ENCODE peak calls at places on chromosomes 11 and 22, in five cellular contexts. One of them, this sample, is unnamed.

GRCh38 chr11:30348035-30348434 is 25.1 kb downstream of the ARL14EP start:
- DNase-seq in CD8-positive, alpha-beta T cell: no peak
- DNase-seq in upper lobe of right lung: no peak
- DNase-seq in mesendoderm: no peak
- DNase-seq in right atrium auricular region: no peak
- DNase-seq in this sample: no peak

GRCh38 chr11:74783241-74783871 is 34.7 kb downstream of the RNF169 start:
- DNase-seq in CD8-positive, alpha-beta T cell: no peak
- DNase-seq in upper lobe of right lung: no peak
- DNase-seq in mesendoderm: no peak
- DNase-seq in right atrium auricular region: no peak
- DNase-seq in this sample: no peak

GRCh38 chr11:106399624-106400023 is 322.2 kb downstream of the AASDHPPT start:
- DNase-seq in CD8-positive, alpha-beta T cell: no peak
- DNase-seq in upper lobe of right lung: no peak
- DNase-seq in mesendoderm: no peak
- DNase-seq in right atrium auricular region: no peak
- DNase-seq in this sample: no peak

GRCh38 chr11:116166788-116167465 is 605.9 kb downstream of the BUD13 start:
- DNase-seq in CD8-positive, alpha-beta T cell: no peak
- DNase-seq in upper lobe of right lung: no peak
- DNase-seq in mesendoderm: no peak
- DNase-seq in right atrium auricular region: no peak
- DNase-seq in this sample: no peak

GRCh38 chr11:7353100-7353499 is 101.4 kb downstream of the SYT9 start:
- DNase-seq in CD8-positive, alpha-beta T cell: no peak
- DNase-seq in upper lobe of right lung: no peak
- DNase-seq in mesendoderm: peak; percentile 81
- DNase-seq in right atrium auricular region: no peak
- DNase-seq in this sample: peak; percentile 60

GRCh38 chr11:77865805-77866204 is 44.9 kb downstream of the AAMDC start:
- DNase-seq in CD8-positive, alpha-beta T cell: no peak
- DNase-seq in upper lobe of right lung: no peak
- DNase-seq in mesendoderm: no peak
- DNase-seq in right atrium auricular region: no peak
- DNase-seq in this sample: no peak

GRCh38 chr22:45997077-45997774 is 20.3 kb upstream of the WNT7B start:
- DNase-seq in CD8-positive, alpha-beta T cell: no peak
- DNase-seq in upper lobe of right lung: peak; percentile 89
- DNase-seq in mesendoderm: peak; percentile 48
- DNase-seq in right atrium auricular region: peak; percentile 95
- DNase-seq in this sample: peak; percentile 84

GRCh38 chr11:1387961-1388762 is 1.6 kb upstream of the BRSK2 start:
- DNase-seq in CD8-positive, alpha-beta T cell: no peak
- DNase-seq in upper lobe of right lung: no peak
- DNase-seq in mesendoderm: peak; percentile 55
- DNase-seq in right atrium auricular region: no peak
- DNase-seq in this sample: no peak

GRCh38 chr11:63802637-63803414 is 10.4 kb upstream of the SPINDOC start:
- DNase-seq in CD8-positive, alpha-beta T cell: no peak
- DNase-seq in upper lobe of right lung: no peak
- DNase-seq in mesendoderm: peak; percentile 81
- DNase-seq in right atrium auricular region: no peak
- DNase-seq in this sample: no peak

GRCh38 chr11:56271092-56271491 is 2.9 kb upstream of the OR5T1 start:
- DNase-seq in CD8-positive, alpha-beta T cell: no peak
- DNase-seq in upper lobe of right lung: no peak
- DNase-seq in mesendoderm: no peak
- DNase-seq in right atrium auricular region: no peak
- DNase-seq in this sample: no peak

GRCh38 chr22:28810839-28811491 is 10.6 kb upstream of the XBP1 start:
- DNase-seq in CD8-positive, alpha-beta T cell: peak; percentile 36
- DNase-seq in upper lobe of right lung: no peak
- DNase-seq in mesendoderm: no peak
- DNase-seq in right atrium auricular region: no peak
- DNase-seq in this sample: no peak

GRCh38 chr11:72652871-72653615 is 21.2 kb downstream of the PDE2A start:
- DNase-seq in CD8-positive, alpha-beta T cell: no peak
- DNase-seq in upper lobe of right lung: no peak
- DNase-seq in mesendoderm: peak; percentile 86
- DNase-seq in right atrium auricular region: no peak
- DNase-seq in this sample: no peak

GRCh38 chr22:24046024-24046423 is 34.9 kb downstream of the CABIN1 start:
- DNase-seq in CD8-positive, alpha-beta T cell: no peak
- DNase-seq in upper lobe of right lung: no peak
- DNase-seq in mesendoderm: no peak
- DNase-seq in right atrium auricular region: no peak
- DNase-seq in this sample: no peak

GRCh38 chr22:45526768-45527360 is 24.2 kb downstream of the FBLN1 start:
- DNase-seq in CD8-positive, alpha-beta T cell: no peak
- DNase-seq in upper lobe of right lung: no peak
- DNase-seq in mesendoderm: no peak
- DNase-seq in right atrium auricular region: no peak
- DNase-seq in this sample: no peak

GRCh38 chr11:59666969-59667368 is 1.9 kb downstream of the PATL1 start:
- DNase-seq in CD8-positive, alpha-beta T cell: no peak
- DNase-seq in upper lobe of right lung: no peak
- DNase-seq in mesendoderm: no peak
- DNase-seq in right atrium auricular region: no peak
- DNase-seq in this sample: no peak

GRCh38 chr22:21020802-21021429 is 6.0 kb downstream of the P2RX6 start:
- DNase-seq in CD8-positive, alpha-beta T cell: no peak
- DNase-seq in upper lobe of right lung: no peak
- DNase-seq in mesendoderm: peak; percentile 58
- DNase-seq in right atrium auricular region: no peak
- DNase-seq in this sample: no peak

GRCh38 chr22:43230983-43231723 is 44.2 kb upstream of the TTLL12 start:
- DNase-seq in CD8-positive, alpha-beta T cell: peak; percentile 55
- DNase-seq in upper lobe of right lung: peak; percentile 85
- DNase-seq in mesendoderm: peak; percentile 84
- DNase-seq in right atrium auricular region: no peak
- DNase-seq in this sample: peak; percentile 62

GRCh38 chr22:33272180-33272579 is 214.0 kb upstream of the SYN3 start:
- DNase-seq in CD8-positive, alpha-beta T cell: no peak
- DNase-seq in upper lobe of right lung: no peak
- DNase-seq in mesendoderm: no peak
- DNase-seq in right atrium auricular region: no peak
- DNase-seq in this sample: peak; percentile 15

GRCh38 chr11:75454987-75455386 is 22.0 kb upstream of the KLHL35 start:
- DNase-seq in CD8-positive, alpha-beta T cell: no peak
- DNase-seq in upper lobe of right lung: no peak
- DNase-seq in mesendoderm: no peak
- DNase-seq in right atrium auricular region: no peak
- DNase-seq in this sample: no peak

GRCh38 chr11:116887909-116888556 is 50.6 kb upstream of the APOA1 start:
- DNase-seq in CD8-positive, alpha-beta T cell: no peak
- DNase-seq in upper lobe of right lung: no peak
- DNase-seq in mesendoderm: no peak
- DNase-seq in right atrium auricular region: no peak
- DNase-seq in this sample: no peak

GRCh38 chr22:45450931-45451651 is 37.6 kb downstream of the RIBC2 start:
- DNase-seq in CD8-positive, alpha-beta T cell: no peak
- DNase-seq in upper lobe of right lung: no peak
- DNase-seq in mesendoderm: no peak
- DNase-seq in right atrium auricular region: peak; percentile 79
- DNase-seq in this sample: no peak

GRCh38 chr11:79353706-79354105 is 87.1 kb downstream of the TENM4 start:
- DNase-seq in CD8-positive, alpha-beta T cell: no peak
- DNase-seq in upper lobe of right lung: no peak
- DNase-seq in mesendoderm: no peak
- DNase-seq in right atrium auricular region: no peak
- DNase-seq in this sample: no peak

GRCh38 chr11:69448471-69449284 is 32.8 kb upstream of the LINC01488 start:
- DNase-seq in CD8-positive, alpha-beta T cell: no peak
- DNase-seq in upper lobe of right lung: no peak
- DNase-seq in mesendoderm: no peak
- DNase-seq in right atrium auricular region: no peak
- DNase-seq in this sample: no peak

GRCh38 chr11:30422389-30422788 is 99.5 kb downstream of the ARL14EP start:
- DNase-seq in CD8-positive, alpha-beta T cell: no peak
- DNase-seq in upper lobe of right lung: no peak
- DNase-seq in mesendoderm: no peak
- DNase-seq in right atrium auricular region: no peak
- DNase-seq in this sample: no peak

GRCh38 chr11:69317401-69318092 is 23.6 kb downstream of the MYEOV start:
- DNase-seq in CD8-positive, alpha-beta T cell: no peak
- DNase-seq in upper lobe of right lung: no peak
- DNase-seq in mesendoderm: no peak
- DNase-seq in right atrium auricular region: no peak
- DNase-seq in this sample: no peak

GRCh38 chr11:44899959-44900358 is 50.7 kb downstream of the TP53I11 start:
- DNase-seq in CD8-positive, alpha-beta T cell: no peak
- DNase-seq in upper lobe of right lung: no peak
- DNase-seq in mesendoderm: peak; percentile 91
- DNase-seq in right atrium auricular region: no peak
- DNase-seq in this sample: no peak

GRCh38 chr22:39306456-39307361 is 12.7 kb downstream of the RPL3 start:
- DNase-seq in CD8-positive, alpha-beta T cell: peak; percentile 28
- DNase-seq in upper lobe of right lung: no peak
- DNase-seq in mesendoderm: peak; percentile 67
- DNase-seq in right atrium auricular region: no peak
- DNase-seq in this sample: no peak

GRCh38 chr22:36162127-36163034 is 1.8 kb upstream of the APOL3 start:
- DNase-seq in CD8-positive, alpha-beta T cell: peak; percentile 18
- DNase-seq in upper lobe of right lung: no peak
- DNase-seq in mesendoderm: no peak
- DNase-seq in right atrium auricular region: no peak
- DNase-seq in this sample: no peak

GRCh38 chr11:109236696-109237095 is 185.3 kb upstream of the C11orf87 start:
- DNase-seq in CD8-positive, alpha-beta T cell: no peak
- DNase-seq in upper lobe of right lung: no peak
- DNase-seq in mesendoderm: no peak
- DNase-seq in right atrium auricular region: no peak
- DNase-seq in this sample: no peak

GRCh38 chr22:44916281-44917231 is 93.2 kb downstream of the PHF21B start:
- DNase-seq in CD8-positive, alpha-beta T cell: no peak
- DNase-seq in upper lobe of right lung: peak; percentile 54
- DNase-seq in mesendoderm: no peak
- DNase-seq in right atrium auricular region: no peak
- DNase-seq in this sample: no peak

GRCh38 chr22:44663256-44663999 is 38.6 kb upstream of the PRR5 start:
- DNase-seq in CD8-positive, alpha-beta T cell: no peak
- DNase-seq in upper lobe of right lung: no peak
- DNase-seq in mesendoderm: no peak
- DNase-seq in right atrium auricular region: no peak
- DNase-seq in this sample: no peak

DNA sequence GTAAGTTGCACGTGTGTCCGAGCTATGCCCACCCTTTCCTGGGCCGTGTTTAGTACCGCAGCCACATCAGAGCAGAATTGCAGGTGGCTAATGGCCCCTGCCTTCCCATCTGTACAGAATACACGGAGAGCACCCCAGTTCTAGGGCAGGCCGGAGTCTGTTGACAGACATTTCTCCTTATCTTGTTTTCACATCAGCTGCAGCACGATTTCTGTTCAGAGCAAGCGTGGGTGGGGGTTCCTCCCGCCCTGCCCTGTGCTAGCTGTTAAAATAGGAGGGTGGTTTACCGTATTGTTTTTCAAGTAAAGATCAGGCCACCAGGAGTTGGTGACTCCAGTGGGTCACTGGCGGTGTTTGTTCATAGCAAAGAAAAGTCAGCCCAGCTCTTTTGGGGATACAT is 41.1 kb downstream of the UBASH3B start:
- DNase-seq in CD8-positive, alpha-beta T cell: peak; percentile 48
- DNase-seq in upper lobe of right lung: no peak
- DNase-seq in mesendoderm: no peak
- DNase-seq in right atrium auricular region: no peak
- DNase-seq in this sample: peak; percentile 58
- H3K4me3 ChIP-seq in CD8-positive, alpha-beta T cell: peak overlapping the region; percentile 39
- H3K4me3 ChIP-seq in upper lobe of right lung: no peak overlapping the region
- H3K4me3 ChIP-seq in mesendoderm: no peak overlapping the region
- H3K4me3 ChIP-seq in right atrium auricular region: no peak overlapping the region
- H3K4me3 ChIP-seq in this sample: no peak overlapping the region

GRCh38 chr11:124865181-124865901 is at the start of gene ROBO3:
- DNase-seq in CD8-positive, alpha-beta T cell: no peak
- DNase-seq in upper lobe of right lung: no peak
- DNase-seq in mesendoderm: peak; percentile 21
- DNase-seq in right atrium auricular region: no peak
- DNase-seq in this sample: no peak
- H3K4me1 ChIP-seq in CD8-positive, alpha-beta T cell: peaks cover 47% of the 10 kb centered on the region
- H3K4me1 ChIP-seq in upper lobe of right lung: peaks cover 22% of the 10 kb centered on the region
- H3K4me1 ChIP-seq in mesendoderm: no peaks in the 10 kb centered on the region
- H3K4me1 ChIP-seq in right atrium auricular region: no peaks in the 10 kb centered on the region
- H3K4me1 ChIP-seq in this sample: peaks cover 17% of the 10 kb centered on the region

DNA sequence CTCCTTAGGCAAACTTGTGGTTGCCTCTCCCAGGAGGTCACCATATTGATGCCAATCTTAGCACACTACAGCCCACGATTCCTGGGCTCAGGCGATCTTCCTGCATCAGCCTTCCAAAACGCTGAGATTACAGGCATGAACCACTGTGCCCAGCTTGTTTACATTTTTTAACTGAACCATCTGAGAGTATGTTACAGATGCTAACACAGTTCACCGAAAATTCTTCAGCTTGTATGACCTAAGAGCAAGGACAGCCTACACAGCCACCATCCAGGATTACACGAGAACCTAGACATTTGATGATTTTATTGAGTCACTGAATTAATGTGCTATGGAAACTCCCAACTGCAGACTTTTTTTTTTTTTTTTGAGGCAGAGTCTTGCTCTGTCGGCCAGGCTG is 5.8 kb upstream of the LGALS1 start:
- DNase-seq in CD8-positive, alpha-beta T cell: no peak
- DNase-seq in upper lobe of right lung: no peak
- DNase-seq in mesendoderm: no peak
- DNase-seq in right atrium auricular region: no peak
- DNase-seq in this sample: no peak
- H3K4me3 ChIP-seq in CD8-positive, alpha-beta T cell: no peak overlapping the region
- H3K4me3 ChIP-seq in upper lobe of right lung: no peak overlapping the region
- H3K4me3 ChIP-seq in mesendoderm: no peak overlapping the region
- H3K4me3 ChIP-seq in right atrium auricular region: no peak overlapping the region
- H3K4me3 ChIP-seq in this sample: no peak overlapping the region

DNA sequence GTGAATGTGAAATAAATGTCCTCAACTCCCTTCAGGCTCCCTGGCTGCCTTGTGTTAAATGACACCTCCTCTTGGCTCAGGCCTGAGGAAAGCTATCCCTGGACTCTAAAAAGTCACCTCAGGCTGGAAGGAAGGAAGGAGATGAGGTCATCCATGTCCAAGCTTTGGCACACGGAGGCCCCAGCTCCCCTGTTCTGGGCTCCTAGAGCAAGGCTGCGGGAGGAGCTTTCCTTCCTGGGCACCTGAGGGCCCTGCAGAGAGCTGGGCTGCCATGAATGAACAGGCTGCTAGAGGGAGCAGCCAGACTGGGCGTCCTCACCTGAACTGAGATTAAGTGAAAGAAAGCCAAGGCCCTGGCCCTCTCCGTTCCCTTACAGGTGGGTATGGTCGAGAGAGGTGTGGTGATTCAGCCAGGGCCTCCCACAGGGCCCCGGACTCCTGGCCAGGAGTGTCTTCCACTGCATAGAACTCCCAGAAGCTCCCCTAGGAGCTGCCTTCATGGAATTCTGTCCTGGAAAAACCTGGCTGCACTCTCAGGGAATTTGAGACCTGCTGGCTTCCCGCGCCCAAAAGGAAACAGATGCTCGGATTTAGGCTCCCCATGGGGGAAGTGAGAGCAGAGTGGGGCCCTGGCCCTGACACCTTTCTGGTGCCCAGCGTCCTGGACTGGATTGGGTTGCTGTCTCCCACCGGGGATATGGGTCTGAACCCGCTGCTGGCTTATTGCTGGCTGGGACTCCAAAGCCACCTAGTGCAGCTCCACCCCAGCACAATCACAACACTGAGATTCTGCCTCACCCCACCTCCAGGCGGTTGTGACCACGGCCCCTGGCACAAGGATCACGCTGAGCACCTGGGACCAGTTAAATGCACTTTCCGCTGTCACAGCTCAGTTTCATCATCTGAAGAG is 22.2 kb downstream of the MYBPC3 start:
- DNase-seq in CD8-positive, alpha-beta T cell: no peak
- DNase-seq in upper lobe of right lung: no peak
- DNase-seq in mesendoderm: peak; percentile 28
- DNase-seq in right atrium auricular region: no peak
- DNase-seq in this sample: no peak
- H3K4me1 ChIP-seq in CD8-positive, alpha-beta T cell: no peaks in the 10 kb centered on the region
- H3K4me1 ChIP-seq in upper lobe of right lung: no peaks in the 10 kb centered on the region
- H3K4me1 ChIP-seq in mesendoderm: no peaks in the 10 kb centered on the region
- H3K4me1 ChIP-seq in right atrium auricular region: no peaks in the 10 kb centered on the region
- H3K4me1 ChIP-seq in this sample: peaks cover 9% of the 10 kb centered on the region